ENCODE peak calls at places on chromosomes 1 and 21, in nine cellular contexts. F, S, D, O, T, I, H, L and X are unnamed samples.

GRCh38 chr1:171286032-171286705 is 27.8 kb upstream of the FMO4 start:
- DNase-seq in F (no peak), S (no peak), D (no peak), O (no peak), T (no peak), I (no peak), H (peak), L (peak), X (no peak)

GRCh38 chr1:118504867-118505266 is 319.8 kb upstream of the SPAG17 start:
- DNase-seq in F (no peak), S (no peak), D (no peak), O (no peak), T (no peak), I (no peak), H (no peak), L (no peak), X (no peak)

GRCh38 chr1:222167111-222167510 is 380.8 kb downstream of the HHIPL2 start:
- DNase-seq in F (no peak), S (peak), D (no peak), O (peak), T (peak), I (no peak), H (peak), L (peak), X (no peak)

GRCh38 chr21:35342440-35342839 is 293.3 kb upstream of the RUNX1 start:
- DNase-seq in F (no peak), S (no peak), D (no peak), O (no peak), T (no peak), I (no peak), H (no peak), L (no peak), X (no peak)

GRCh38 chr1:159952932-159953331 is 1.1 kb downstream of the SLAMF9 start:
- DNase-seq in F (no peak), S (no peak), D (no peak), O (no peak), T (no peak), I (no peak), H (no peak), L (no peak), X (no peak)

GRCh38 chr1:999797-1000356 is at the start of gene HES4:
- DNase-seq in F (no peak), S (peak), D (peak), O (peak), T (peak), I (peak), H (peak), L (peak), X (no peak)

GRCh38 chr1:56798053-56798471 is 21.1 kb downstream of the FYB2 start:
- DNase-seq in F (no peak), S (no peak), D (no peak), O (no peak), T (no peak), I (peak), H (peak), L (no peak), X (no peak)

GRCh38 chr1:232308616-232309015 is 321.3 kb downstream of the SIPA1L2 start:
- DNase-seq in F (no peak), S (no peak), D (no peak), O (no peak), T (no peak), I (no peak), H (no peak), L (no peak), X (no peak)

GRCh38 chr21:45293726-45294401 is 6.2 kb upstream of the POFUT2 start:
- DNase-seq in F (peak), S (no peak), D (no peak), O (no peak), T (no peak), I (no peak), H (no peak), L (no peak), X (no peak)

GRCh38 chr1:95126846-95127245 is 9.7 kb downstream of the TLCD4 start:
- DNase-seq in F (no peak), S (no peak), D (no peak), O (no peak), T (peak), I (no peak), H (no peak), L (no peak), X (no peak)